ENCODE peak calls at places on chromosomes 16 and 17, in eight cellular contexts. D, L, N, V, A, Q, O and K are unnamed samples.

GRCh38 chr17:58335779-58336455 is 7.3 kb upstream of the TSPOAP1 start:
- DNase-seq in A (no peak), D (no peak), Q (no peak), L (no peak), N (no peak), O (no peak), V (peak; percentile 53), K (peak; percentile 89)

GRCh38 chr17:19753661-19754463 is 5.8 kb upstream of the ALDH3A1 start:
- DNase-seq in L (no peak), A (peak; percentile 91), Q (no peak), D (no peak), O (no peak), N (no peak), V (no peak), K (no peak)

GRCh38 chr17:8939496-8940334 is 25.8 kb downstream of the PIK3R5 start:
- DNase-seq in A (no peak), V (peak; percentile 67), D (no peak), Q (no peak), O (no peak), N (no peak), L (no peak), K (no peak)

GRCh38 chr17:38460082-38460715 is 31.9 kb downstream of the ARHGAP23 start:
- DNase-seq in V (no peak), O (no peak), A (no peak), N (no peak), Q (no peak), L (no peak), D (no peak), K (no peak)

GRCh38 chr16:48911700-48912099 is 301.7 kb upstream of the N4BP1 start:
- DNase-seq in A (no peak), N (no peak), Q (no peak), L (no peak), D (no peak), V (peak; percentile 58), O (no peak), K (no peak)

GRCh38 chr16:68229431-68230175 is 6.3 kb downstream of the ESRP2 start:
- DNase-seq in A (peak; percentile 55), L (peak; percentile 29), Q (peak; percentile 46), V (peak; percentile 84), O (peak; percentile 73), N (no peak), D (no peak), K (peak; percentile 71)

GRCh38 chr16:78425957-78426590 is 326.6 kb downstream of the WWOX start:
- DNase-seq in Q (no peak), D (no peak), A (no peak), O (no peak), L (no peak), V (no peak), N (no peak), K (no peak)

GRCh38 chr16:59527206-59527997 is 793.3 kb upstream of the GOT2 start:
- DNase-seq in D (no peak), N (no peak), A (peak; percentile 76), V (no peak), O (peak; percentile 9), L (no peak), Q (peak; percentile 82), K (no peak)

GRCh38 chr17:5762191-5762590 is 177.9 kb upstream of the NLRP1 start:
- DNase-seq in L (no peak), V (no peak), D (no peak), O (peak; percentile 49), Q (no peak), N (no peak), A (no peak), K (no peak)

GRCh38 chr16:69131749-69132423 is 502 bp downstream of the CHTF8 start:
- DNase-seq in N (peak; percentile 58), O (peak; percentile 82), L (peak; percentile 87), V (peak; percentile 93), A (peak; percentile 83), Q (peak; percentile 38), D (no peak), K (peak; percentile 76)

GRCh38 chr16:1430214-1430758 is 592 bp upstream of the PERCC1 start:
- DNase-seq in A (no peak), O (no peak), V (no peak), D (no peak), L (no peak), Q (no peak), N (no peak), K (no peak)

GRCh38 chr16:70018254-70018653 is 67.1 kb downstream of the CLEC18A start:
- DNase-seq in A (peak; percentile 82), D (no peak), N (no peak), L (peak; percentile 20), V (peak; percentile 80), O (peak; percentile 20), Q (no peak), K (peak; percentile 72)

GRCh38 chr16:352547-353403 is at the start of gene AXIN1:
- DNase-seq in Q (peak; percentile 76), A (peak; percentile 98), D (peak; percentile 99), N (peak; percentile 100), L (peak; percentile 97), O (peak; percentile 94), V (peak; percentile 100), K (peak; percentile 98)
- TF ChIP-seq CTCF in Q (peak; percentile 35), A (peak; percentile 62), D (no peak), N (no peak), L (no peak), O (peak; percentile 22), V (peak; percentile 71), K (no peak)

DNA sequence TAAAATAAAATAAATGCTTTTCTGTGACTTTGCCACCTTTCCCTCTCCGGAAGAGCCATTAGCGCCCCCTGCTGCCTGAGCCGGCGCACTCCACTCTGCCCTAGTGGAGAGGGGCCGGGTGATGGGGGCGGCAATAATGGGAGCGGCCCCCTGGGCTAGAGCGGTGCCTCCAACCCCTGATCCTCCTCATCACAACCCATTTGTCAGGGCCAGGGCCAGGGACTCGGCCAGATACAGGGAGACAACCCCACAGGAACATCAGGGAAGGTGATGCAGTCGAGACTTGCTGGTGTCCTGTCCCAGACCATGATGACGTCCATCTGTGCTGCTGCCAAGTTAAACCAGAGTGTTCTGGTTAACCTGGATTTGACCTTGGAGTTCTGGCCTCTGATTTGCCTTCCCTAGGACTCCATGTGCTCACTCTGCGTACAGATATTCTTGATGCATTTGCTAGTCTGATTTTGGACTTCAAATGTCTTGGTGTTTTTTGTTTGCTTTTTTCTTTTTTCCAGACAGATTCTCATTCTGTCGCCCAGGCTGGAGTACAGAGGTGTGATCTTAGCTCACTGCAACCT is 46.1 kb upstream of the BPTF start:
- DNase-seq in N (no peak), D (no peak), Q (peak; percentile 42), V (peak; percentile 93), A (peak; percentile 86), L (peak; percentile 23), O (peak; percentile 85), K (peak; percentile 30)
- H3K4me3 ChIP-seq in N (no peak overlapping the region), D (no peak overlapping the region), Q (no peak overlapping the region), V (no peak overlapping the region), A (peak overlapping the region; percentile 40), L (no peak overlapping the region), O (no peak overlapping the region), K (no peak overlapping the region)

DNA sequence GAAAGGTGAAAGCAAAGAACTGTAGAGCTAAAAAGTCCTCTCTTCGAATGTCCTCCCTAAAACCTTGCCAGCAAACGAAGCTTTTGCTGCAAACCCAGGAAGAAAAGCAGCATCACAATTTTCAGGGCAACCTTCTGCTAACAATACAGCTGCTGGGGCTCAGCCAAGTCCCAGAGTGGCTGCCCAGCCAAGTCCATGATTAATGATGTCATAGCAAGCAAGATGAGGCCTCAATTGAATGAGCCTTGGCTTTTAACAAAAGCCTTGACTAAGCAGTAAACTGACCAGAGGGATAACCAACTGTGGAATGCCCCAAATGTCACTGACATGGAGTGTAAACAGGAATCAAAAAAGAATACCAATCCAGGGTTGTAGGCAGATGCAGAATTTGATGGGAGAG is 342.7 kb downstream of the PMP22 start:
- DNase-seq in O (peak; percentile 45), N (no peak), A (no peak), D (no peak), Q (no peak), L (no peak), V (no peak), K (no peak)
- TF ChIP-seq CTCF in O (no peak), N (no peak), A (no peak), D (no peak), Q (no peak), L (no peak), V (no peak), K (no peak)

GRCh38 chr17:1998426-1998784 is 26.7 kb downstream of the RTN4RL1 start:
- DNase-seq in V (peak; percentile 79), A (no peak), N (no peak), L (no peak), D (no peak), Q (no peak), O (no peak), K (no peak)
- H3K4me3 ChIP-seq in V (no peak overlapping the region), A (peak overlapping the region; percentile 58), N (peak overlapping the region; percentile 8), L (peak overlapping the region; percentile 50), D (peak overlapping the region; percentile 71), Q (peak overlapping the region; percentile 28), O (peak overlapping the region; percentile 14), K (no peak overlapping the region)

GRCh38 chr17:27898096-27898495 is 4.9 kb upstream of the LYRM9 start:
- DNase-seq in A (no peak), Q (no peak), L (no peak), N (no peak), V (no peak), O (no peak), D (no peak), K (no peak)
- TF ChIP-seq CTCF in A (no peak), Q (no peak), L (no peak), N (no peak), V (no peak), O (no peak), D (no peak), K (no peak)

GRCh38 chr16:3458278-3458851 is 14.9 kb downstream of the NAA60 start:
- DNase-seq in L (peak; percentile 43), A (peak; percentile 22), D (no peak), Q (no peak), O (peak; percentile 50), N (no peak), V (peak; percentile 72), K (peak; percentile 29)
- H3K4me3 ChIP-seq in L (peak overlapping the region; percentile 82), A (peak overlapping the region; percentile 100), D (peak overlapping the region; percentile 91), Q (peak overlapping the region; percentile 73), O (peak overlapping the region; percentile 78), N (peak overlapping the region; percentile 51), V (peak overlapping the region; percentile 96), K (peak overlapping the region; percentile 98)